ENCODE peak calls at places on chromosomes 6 and 20, in six cellular contexts. Y is WERI-Rb-1; Z is CD4-positive, alpha-beta memory T cell; L is A549; Q is prostate gland; S is AG04450. W is an unnamed sample.

GRCh38 chr20:48832423-48832735 is 4.6 kb upstream of the PREX1 start:
- DNase-seq in Y (no peak), Z (no peak), L (no peak), Q (no peak), S (no peak), W (no peak)

GRCh38 chr20:33882018-33882417 is 70.9 kb downstream of the CHMP4B start:
- DNase-seq in Y (no peak), Z (no peak), L (no peak), Q (no peak), S (no peak), W (no peak)

GRCh38 chr20:24034820-24035219 is 46.2 kb upstream of the GGTLC1 start:
- DNase-seq in Y (no peak), Z (no peak), L (peak; percentile 76), Q (peak; percentile 15), S (no peak), W (no peak)

GRCh38 chr6:26199057-26199772 is 112.0 kb downstream of the HFE start:
- DNase-seq in Y (no peak), Z (peak; percentile 92), L (peak; percentile 52), Q (peak; percentile 87), S (peak; percentile 93), W (peak; percentile 99)

GRCh38 chr6:44006123-44006871 is 121.0 kb downstream of the MRPL14 start:
- DNase-seq in Y (no peak), Z (no peak), L (no peak), Q (no peak), S (no peak), W (no peak)

GRCh38 chr20:25023316-25023715 is 30.8 kb upstream of the APMAP start:
- DNase-seq in Y (no peak), Z (no peak), L (no peak), Q (no peak), S (no peak), W (no peak)

GRCh38 chr20:2122921-2123320 is 21.3 kb downstream of the STK35 start:
- DNase-seq in Y (no peak), Z (no peak), L (no peak), Q (no peak), S (peak; percentile 81), W (no peak)

GRCh38 chr20:9075264-9076095 is 6.6 kb downstream of the PLCB4 start:
- DNase-seq in Y (no peak), Z (no peak), L (no peak), Q (no peak), S (no peak), W (no peak)

GRCh38 chr20:12306107-12306506 is 388.4 kb downstream of the BTBD3 start:
- DNase-seq in Y (no peak), Z (no peak), L (no peak), Q (no peak), S (no peak), W (no peak)

GRCh38 chr6:65182681-65183080 is 524.3 kb downstream of the EYS start:
- DNase-seq in Y (no peak), Z (no peak), L (no peak), Q (no peak), S (no peak), W (no peak)

GRCh38 chr6:169319561-169319960 is 65.9 kb upstream of the THBS2 start:
- DNase-seq in Y (no peak), Z (no peak), L (no peak), Q (no peak), S (no peak), W (no peak)

GRCh38 chr6:114941078-114941477 is 598.3 kb upstream of the HS3ST5 start:
- DNase-seq in Y (no peak), Z (no peak), L (no peak), Q (no peak), S (no peak), W (peak; percentile 5)

GRCh38 chr6:81696505-81696904 is 56.0 kb downstream of the TENT5A start:
- DNase-seq in Y (no peak), Z (no peak), L (peak; percentile 0), Q (no peak), S (no peak), W (no peak)

GRCh38 chr6:41208439-41209106 is 7.6 kb upstream of the TREML2 start:
- DNase-seq in Y (no peak), Z (no peak), L (no peak), Q (no peak), S (no peak), W (no peak)

GRCh38 chr6:135114355-135115145 is 59.9 kb upstream of the HBS1L start:
- DNase-seq in Y (no peak), Z (no peak), L (no peak), Q (no peak), S (no peak), W (no peak)

GRCh38 chr6:6976193-6976592 is 131.6 kb upstream of the RREB1 start:
- DNase-seq in Y (no peak), Z (no peak), L (no peak), Q (no peak), S (no peak), W (no peak)

GRCh38 chr6:165245287-165245686 is 64.1 kb downstream of the C6orf118 start:
- DNase-seq in Y (no peak), Z (no peak), L (peak; percentile 18), Q (no peak), S (no peak), W (no peak)

GRCh38 chr20:20638877-20639276 is 73.6 kb downstream of the RALGAPA2 start:
- DNase-seq in Y (no peak), Z (no peak), L (no peak), Q (no peak), S (no peak), W (no peak)

GRCh38 chr6:105545206-105545920 is 142.5 kb upstream of the PREP start:
- DNase-seq in Y (peak; percentile 46), Z (no peak), L (no peak), Q (no peak), S (no peak), W (no peak)

GRCh38 chr6:152575621-152576150 is 61.5 kb downstream of the SYNE1 start:
- DNase-seq in Y (no peak), Z (no peak), L (no peak), Q (peak; percentile 78), S (no peak), W (no peak)

GRCh38 chr20:41136695-41137411 is 490 bp upstream of the PLCG1 start:
- DNase-seq in Y (peak; percentile 90), Z (peak; percentile 79), L (peak; percentile 83), Q (peak; percentile 90), S (peak; percentile 32), W (no peak)

GRCh38 chr6:6811151-6812002 is 222.9 kb downstream of the LY86 start:
- DNase-seq in Y (no peak), Z (peak; percentile 42), L (peak; percentile 71), Q (no peak), S (no peak), W (no peak)

GRCh38 chr6:73085362-73085975 is 139.8 kb downstream of the KHDC1L start:
- DNase-seq in Y (no peak), Z (no peak), L (no peak), Q (no peak), S (no peak), W (no peak)

GRCh38 chr20:44997668-44998067 is 31.4 kb downstream of the STK4 start:
- DNase-seq in Y (no peak), Z (no peak), L (no peak), Q (no peak), S (no peak), W (no peak)

GRCh38 chr6:56729719-56730118 is 87.0 kb upstream of the DST start:
- DNase-seq in Y (no peak), Z (no peak), L (no peak), Q (no peak), S (no peak), W (no peak)

GRCh38 chr6:54916858-54917257 is 70.3 kb downstream of the FAM83B start:
- DNase-seq in Y (no peak), Z (no peak), L (peak; percentile 32), Q (no peak), S (no peak), W (no peak)

GRCh38 chr6:164344801-164345291 is 930.3 kb downstream of the QKI start:
- DNase-seq in Y (no peak), Z (no peak), L (no peak), Q (no peak), S (no peak), W (no peak)

GRCh38 chr6:16677458-16677857 is 83.8 kb downstream of the ATXN1 start:
- DNase-seq in Y (no peak), Z (no peak), L (no peak), Q (no peak), S (no peak), W (no peak)

GRCh38 chr6:46015119-46015968 is at the start of gene CLIC5:
- DNase-seq in Y (peak; percentile 75), Z (peak; percentile 31), L (no peak), Q (peak; percentile 22), S (no peak), W (no peak)

GRCh38 chr20:45407783-45408645 is at the start of gene DBNDD2:
- DNase-seq in Y (no peak), Z (no peak), L (no peak), Q (no peak), S (no peak), W (no peak)

GRCh38 chr6:113754291-113754690 is 102.9 kb upstream of the MARCKS start:
- DNase-seq in Y (no peak), Z (no peak), L (no peak), Q (no peak), S (no peak), W (no peak)
- H3K4me3 ChIP-seq in Y (no peak overlapping the region), Z (no peak overlapping the region), L (no peak overlapping the region), Q (no peak overlapping the region), S (no peak overlapping the region), W (no peak overlapping the region)

GRCh38 chr6:53009511-53009910 is 14.4 kb upstream of the GSTA4 start:
- DNase-seq in Y (no peak), Z (no peak), L (no peak), Q (no peak), S (no peak), W (no peak)
- H3K27ac ChIP-seq in Y (no peak overlapping the region), Z (no peak overlapping the region), L (no peak overlapping the region), Q (no peak overlapping the region), S (no peak overlapping the region), W (no peak overlapping the region)

GRCh38 chr6:110063864-110064263 is 85.8 kb downstream of the GPR6 start:
- DNase-seq in Y (no peak), Z (no peak), L (no peak), Q (no peak), S (no peak), W (peak; percentile 62)
- H3K4me3 ChIP-seq in Y (no peak overlapping the region), Z (no peak overlapping the region), L (no peak overlapping the region), Q (no peak overlapping the region), S (no peak overlapping the region), W (peak overlapping the region; percentile 7)

DNA sequence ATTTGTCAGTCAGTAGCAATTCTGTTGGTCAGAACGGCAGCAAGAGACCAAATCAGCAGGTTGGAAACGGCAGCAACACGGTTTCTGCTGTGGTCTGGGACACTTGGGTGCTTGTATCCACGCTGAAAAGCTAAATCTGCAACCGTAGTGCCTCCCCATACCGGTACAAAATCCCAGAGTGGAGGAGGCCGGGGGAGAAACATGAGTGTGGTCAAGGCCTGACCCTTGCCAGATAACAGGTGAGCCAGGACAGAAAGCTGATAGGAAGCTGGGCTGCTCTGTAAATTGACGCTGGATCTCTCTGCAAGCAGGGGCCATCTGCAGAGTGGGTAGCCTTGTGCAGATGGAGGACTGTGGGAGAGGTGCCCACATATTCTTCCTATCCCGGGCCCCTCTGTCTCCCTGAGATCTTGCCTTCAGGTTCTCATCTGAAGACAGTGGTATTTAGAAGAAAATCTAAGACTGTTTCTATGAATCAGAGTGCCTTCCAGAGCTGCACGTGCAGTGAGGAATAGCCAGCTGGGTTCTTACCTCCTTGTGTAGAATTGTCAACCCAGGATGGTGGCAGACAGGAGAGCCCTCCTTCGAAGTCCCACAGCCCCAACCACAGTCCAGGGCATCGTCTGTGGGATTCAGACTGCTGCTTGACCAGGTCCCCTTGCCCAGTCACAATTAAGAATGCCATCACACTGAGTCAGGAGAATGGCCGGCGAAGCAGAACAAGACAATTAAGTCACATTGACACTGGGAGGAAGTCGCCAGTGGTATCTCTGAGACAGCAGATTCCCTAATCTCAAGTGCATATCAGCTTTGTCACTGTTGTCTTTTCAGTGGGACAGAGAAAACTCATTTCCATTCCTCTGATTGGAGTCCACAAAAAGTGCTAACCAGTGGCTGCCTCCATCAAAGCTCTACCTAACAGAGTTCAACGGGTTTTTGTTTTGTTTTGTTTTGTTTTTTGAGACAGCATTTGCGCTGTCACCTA is 100.0 kb upstream of the RIPOR2 start:
- DNase-seq in Y (no peak), Z (peak; percentile 35), L (no peak), Q (no peak), S (no peak), W (no peak)
- H3K27ac ChIP-seq in Y (no peak overlapping the region), Z (peak overlapping the region; percentile 69), L (no peak overlapping the region), Q (no peak overlapping the region), S (peak overlapping the region; percentile 4), W (no peak overlapping the region)

W was measured in SK-N-MC.